ENCODE peak calls at places on chromosomes 5 and 9, in four cellular contexts. C is body of pancreas, H is psoas muscle, A is lung. O is an unnamed sample.

GRCh38 chr5:97167435-97167834 is 15.6 kb downstream of the RIOK2 start:
- ATAC-seq in C (no peak), H (no peak), A (no peak), O (no peak)

GRCh38 chr5:132435891-132436290 is 54.7 kb downstream of the IRF1 start:
- ATAC-seq in C (no peak), H (no peak), A (no peak), O (no peak)

GRCh38 chr9:88998911-88999310 is 7.6 kb downstream of the S1PR3 start:
- ATAC-seq in C (peak; percentile 85), H (peak; percentile 79), A (peak; percentile 36), O (peak; percentile 81)

GRCh38 chr5:35826561-35826960 is 30.1 kb upstream of the IL7R start:
- ATAC-seq in C (no peak), H (no peak), A (no peak), O (no peak)

GRCh38 chr9:131657890-131658752 is 81.8 kb downstream of the RAPGEF1 start:
- ATAC-seq in C (peak; percentile 63), H (peak; percentile 69), A (peak; percentile 44), O (peak; percentile 57)

GRCh38 chr9:107546859-107547258 is 57.3 kb upstream of the KLF4 start:
- ATAC-seq in C (peak; percentile 88), H (no peak), A (no peak), O (no peak)

GRCh38 chr9:130181645-130182044 is 9.4 kb downstream of the NCS1 start:
- ATAC-seq in C (peak; percentile 73), H (no peak), A (no peak), O (no peak)

GRCh38 chr9:115636596-115636995 is 517.0 kb upstream of the PAPPA start:
- ATAC-seq in C (no peak), H (no peak), A (no peak), O (no peak)

GRCh38 chr5:11785771-11786342 is 118.4 kb downstream of the CTNND2 start:
- ATAC-seq in C (no peak), H (no peak), A (no peak), O (no peak)

GRCh38 chr5:132455614-132456115 is 34.9 kb downstream of the IRF1 start:
- ATAC-seq in C (no peak), H (no peak), A (no peak), O (no peak)

GRCh38 chr5:157400741-157401140 is 59.3 kb upstream of the NIPAL4 start:
- ATAC-seq in C (no peak), H (no peak), A (no peak), O (no peak)

GRCh38 chr9:35847786-35848185 is 18.8 kb downstream of the TMEM8B start:
- ATAC-seq in C (no peak), H (peak; percentile 16), A (no peak), O (no peak)

GRCh38 chr9:93345630-93346239 is 105.8 kb upstream of the FAM120A start:
- ATAC-seq in C (no peak), H (no peak), A (no peak), O (peak; percentile 7)

GRCh38 chr5:128498844-128499455 is 39.1 kb downstream of the FBN2 start:
- ATAC-seq in C (no peak), H (no peak), A (no peak), O (no peak)

GRCh38 chr9:123395276-123396006 is 39.4 kb downstream of the CRB2 start:
- ATAC-seq in C (no peak), H (no peak), A (no peak), O (no peak)

GRCh38 chr9:137318976-137319375 is 16.9 kb upstream of the NRARP start:
- ATAC-seq in C (peak; percentile 32), H (peak; percentile 87), A (no peak), O (peak; percentile 54)
- TF ChIP-seq CTCF in C (peak; percentile 34), H (peak; percentile 45), A (peak; percentile 5), O (no peak)

GRCh38 chr9:109098960-109099308 is 20.8 kb downstream of the TMEM245 start:
- ATAC-seq in C (no peak), H (peak; percentile 6), A (no peak), O (peak; percentile 33)
- H3K4me1 ChIP-seq in C (peaks cover 83% of the 10 kb centered on the region), H (peaks cover 86% of the 10 kb centered on the region), A (peaks cover 62% of the 10 kb centered on the region), O (peaks cover 89% of the 10 kb centered on the region)

GRCh38 chr5:28065664-28066063 is 1027.3 kb upstream of the CDH9 start:
- ATAC-seq in C (no peak), H (no peak), A (no peak), O (no peak)

GRCh38 chr5:28066856-28067255 is 1028.5 kb upstream of the CDH9 start:
- ATAC-seq in C (no peak), H (no peak), A (no peak), O (no peak)
- TF ChIP-seq CTCF in C (no peak), H (no peak), A (no peak), O (no peak)

GRCh38 chr5:68419101-68419636 is 203.6 kb downstream of the PIK3R1 start:
- ATAC-seq in C (no peak), H (no peak), A (no peak), O (no peak)

GRCh38 chr5:68423154-68423811 is 207.7 kb downstream of the PIK3R1 start:
- ATAC-seq in C (no peak), H (no peak), A (no peak), O (no peak)

GRCh38 chr5:68420476-68421344 is 205.2 kb downstream of the PIK3R1 start:
- ATAC-seq in C (no peak), H (no peak), A (no peak), O (no peak)

GRCh38 chr5:68419637-68420452 is 204.3 kb downstream of the PIK3R1 start:
- ATAC-seq in C (peak; percentile 69), H (peak; percentile 68), A (no peak), O (peak; percentile 42)

GRCh38 chr5:68421667-68422220 is 206.2 kb downstream of the PIK3R1 start:
- ATAC-seq in C (no peak), H (no peak), A (no peak), O (no peak)
- H3K4me1 ChIP-seq in C (peaks cover 8% of the 10 kb centered on the region), H (peaks cover 10% of the 10 kb centered on the region), A (peaks cover 5% of the 10 kb centered on the region), O (peaks cover 23% of the 10 kb centered on the region)

GRCh38 chr5:103275851-103276250 is 17.3 kb downstream of the MACIR start:
- ATAC-seq in C (no peak), H (no peak), A (no peak), O (no peak)
- TF ChIP-seq CTCF in C (no peak), H (no peak), A (no peak), O (no peak)

GRCh38 chr9:128881627-128881883 is 195 bp downstream of the KYAT1 start:
- ATAC-seq in C (peak; percentile 25), H (peak; percentile 51), A (peak; percentile 5), O (peak; percentile 29)
- H3K4me1 ChIP-seq in C (peaks cover 45% of the 10 kb centered on the region), H (peaks cover 32% of the 10 kb centered on the region), A (peaks cover 17% of the 10 kb centered on the region), O (peaks cover 62% of the 10 kb centered on the region)

GRCh38 chr9:83233647-83234046 is 170.7 kb upstream of the RASEF start:
- ATAC-seq in C (no peak), H (no peak), A (no peak), O (no peak)

GRCh38 chr9:83234541-83234940 is 171.6 kb upstream of the RASEF start:
- ATAC-seq in C (peak; percentile 66), H (no peak), A (no peak), O (no peak)

GRCh38 chr9:83235524-83235923 is 172.6 kb upstream of the RASEF start:
- ATAC-seq in C (no peak), H (no peak), A (no peak), O (no peak)

GRCh38 chr9:83236029-83236696 is 173.2 kb upstream of the RASEF start:
- ATAC-seq in C (no peak), H (peak; percentile 79), A (no peak), O (no peak)

DNA sequence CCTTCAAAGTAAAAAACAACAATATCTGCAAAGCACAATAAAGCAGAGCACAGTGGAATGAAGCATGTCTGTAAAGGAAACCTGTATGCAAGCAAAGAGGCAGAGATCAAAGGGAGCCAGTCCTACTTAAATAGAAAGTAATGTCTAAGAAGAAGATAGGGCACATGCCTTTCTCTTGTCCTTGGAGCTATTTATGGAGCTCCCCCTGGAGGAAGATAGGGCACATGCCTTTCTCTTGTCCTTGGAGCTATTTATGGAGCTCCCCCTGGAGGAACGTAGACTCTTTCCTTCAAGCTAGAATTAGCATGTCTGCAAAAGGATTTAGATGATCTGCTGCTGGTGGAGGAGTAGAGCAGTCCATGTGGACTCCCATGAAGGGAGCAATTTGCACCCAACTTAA is 168.1 kb upstream of the RASEF start:
- ATAC-seq in C (no peak), H (peak; percentile 97), A (no peak), O (no peak)
- TF ChIP-seq CTCF in C (no peak), H (peak; percentile 23), A (no peak), O (no peak)

GRCh38 chr9:112863214-112863613 is 27.5 kb downstream of the SLC46A2 start:
- ATAC-seq in C (peak; percentile 45), H (peak; percentile 44), A (no peak), O (no peak)

GRCh38 chr9:112860466-112860865 is 30.2 kb downstream of the SLC46A2 start:
- ATAC-seq in C (no peak), H (no peak), A (no peak), O (no peak)

GRCh38 chr9:112858625-112859147 is 32.0 kb downstream of the SLC46A2 start:
- ATAC-seq in C (no peak), H (no peak), A (peak; percentile 24), O (no peak)

GRCh38 chr9:112861638-112862555 is 28.8 kb downstream of the SLC46A2 start:
- ATAC-seq in C (peak; percentile 15), H (peak; percentile 30), A (no peak), O (peak; percentile 52)

GRCh38 chr9:112861155-112861554 is 29.5 kb downstream of the SLC46A2 start:
- ATAC-seq in C (no peak), H (no peak), A (no peak), O (no peak)
- H3K4me1 ChIP-seq in C (no peaks in the 10 kb centered on the region), H (no peaks in the 10 kb centered on the region), A (no peaks in the 10 kb centered on the region), O (peaks cover 4% of the 10 kb centered on the region)

O was measured in gastroesophageal sphincter.